ENCODE peak calls at places on chromosomes 16 and 17, in nine cellular contexts. T is activated naive CD8-positive, alpha-beta T cell treated with anti-CD3 and anti-CD28 coated beads for 36 hours; C is CD14-positive monocyte; X is heart left ventricle; J is stimulated activated CD4-positive, alpha-beta T cell treated with anti-CD3 and anti-CD28 coated beads, Interleukin-2, amount 100 ng/mL, for 48 hours; M is central memory CD8-positive, alpha-beta T cell; B is amygdala; D is NCI-H1436; E is activated T-cell treated with anti-CD3 and anti-CD28 coated beads, Interleukin-2, amount 50 U/mL, for 72 hours. Q is an unnamed sample.

GRCh38 chr16:82091225-82091624 is 56.2 kb downstream of the HSD17B2 start:
- DNase-seq in E (no peak), C (no peak), B (no peak), D (no peak), J (no peak), X (no peak), T (no peak), M (no peak), Q (no peak)

GRCh38 chr17:6276711-6277110 is 158.2 kb downstream of the AIPL1 start:
- DNase-seq in B (no peak), C (no peak), E (no peak), T (no peak), X (no peak), J (no peak), D (no peak), M (no peak), Q (no peak)

GRCh38 chr16:74667215-74667765 is 613 bp upstream of the RFWD3 start:
- DNase-seq in C (no peak), E (peak), B (no peak), J (peak), D (peak), M (no peak), X (peak), T (peak), Q (peak)

GRCh38 chr16:61900482-61900881 is 135.8 kb downstream of the CDH8 start:
- DNase-seq in C (no peak), D (no peak), X (no peak), T (no peak), B (no peak), E (no peak), J (no peak), M (no peak), Q (no peak)

GRCh38 chr17:76684756-76685155 is 26.0 kb downstream of the MXRA7 start:
- DNase-seq in E (no peak), T (no peak), D (no peak), M (no peak), C (no peak), J (no peak), B (no peak), X (no peak), Q (no peak)

GRCh38 chr17:65463242-65463641 is 98.2 kb downstream of the AXIN2 start:
- DNase-seq in J (no peak), M (no peak), T (no peak), D (no peak), X (peak), B (no peak), C (no peak), E (no peak), Q (no peak)

GRCh38 chr17:17789410-17789809 is 47.4 kb downstream of the SREBF1 start:
- DNase-seq in C (no peak), J (no peak), X (no peak), D (no peak), E (no peak), T (no peak), B (no peak), M (no peak), Q (no peak)

GRCh38 chr16:4698321-4699029 is 5.1 kb downstream of the NUDT16L1 start:
- DNase-seq in C (no peak), X (peak), M (no peak), D (no peak), T (no peak), B (no peak), J (no peak), E (no peak), Q (no peak)

GRCh38 chr16:25189305-25189704 is 27.4 kb upstream of the AQP8 start:
- DNase-seq in M (no peak), T (no peak), C (no peak), X (no peak), E (no peak), D (no peak), J (no peak), B (no peak), Q (no peak)

GRCh38 chr17:8593830-8594229 is 36.7 kb downstream of the MYH10 start:
- DNase-seq in T (no peak), C (no peak), E (no peak), X (no peak), M (no peak), J (no peak), B (no peak), D (no peak), Q (no peak)

GRCh38 chr17:47423406-47424295 is 99.9 kb downstream of the EFCAB13 start:
- DNase-seq in J (no peak), E (peak), D (no peak), B (no peak), T (peak), M (no peak), C (no peak), X (peak), Q (peak)

GRCh38 chr17:69050999-69051775 is 9.5 kb downstream of the ABCA9 start:
- DNase-seq in J (no peak), B (no peak), X (no peak), C (no peak), E (no peak), M (no peak), T (no peak), D (no peak), Q (no peak)

GRCh38 chr17:50468120-50469004 is at the start of gene CHAD:
- DNase-seq in E (no peak), D (no peak), T (no peak), B (no peak), X (no peak), J (no peak), C (no peak), M (no peak), Q (no peak)